ENCODE peak calls at places on chromosomes 6 and 20, in seven cellular contexts. One of them, this sample, is unnamed.
A peak's percentile ranks its signal among the peaks of the same experiment; 100 is the strongest.

GRCh38 chr6:24402697-24403500 is at the start of gene MRS2:
- DNase-seq in right lobe of liver: peak; percentile 88
- DNase-seq in aorta: peak; percentile 87
- DNase-seq in CD8-positive, alpha-beta memory T cell: peak; percentile 84
- DNase-seq in sigmoid colon: peak; percentile 87
- DNase-seq in tibial nerve: peak; percentile 64
- DNase-seq in fibroblast of lung: peak; percentile 74
- DNase-seq in this sample: peak; percentile 81

GRCh38 chr6:57044568-57044967 is 1.9 kb upstream of the KIAA1586 start:
- DNase-seq in CD8-positive, alpha-beta memory T cell: no peak
- DNase-seq in right lobe of liver: no peak
- DNase-seq in sigmoid colon: no peak
- DNase-seq in fibroblast of lung: no peak
- DNase-seq in tibial nerve: no peak
- DNase-seq in aorta: no peak
- DNase-seq in this sample: no peak

GRCh38 chr6:110513001-110513400 is 36.6 kb upstream of the SLC22A16 start:
- DNase-seq in tibial nerve: no peak
- DNase-seq in aorta: no peak
- DNase-seq in CD8-positive, alpha-beta memory T cell: no peak
- DNase-seq in right lobe of liver: no peak
- DNase-seq in sigmoid colon: no peak
- DNase-seq in fibroblast of lung: peak; percentile 17
- DNase-seq in this sample: no peak

GRCh38 chr6:2582268-2582667 is 168.5 kb downstream of the MYLK4 start:
- DNase-seq in sigmoid colon: no peak
- DNase-seq in right lobe of liver: no peak
- DNase-seq in aorta: no peak
- DNase-seq in fibroblast of lung: no peak
- DNase-seq in tibial nerve: no peak
- DNase-seq in CD8-positive, alpha-beta memory T cell: no peak
- DNase-seq in this sample: no peak

GRCh38 chr20:54062812-54063280 is 7.5 kb downstream of the BCAS1 start:
- DNase-seq in sigmoid colon: no peak
- DNase-seq in right lobe of liver: no peak
- DNase-seq in fibroblast of lung: peak; percentile 45
- DNase-seq in CD8-positive, alpha-beta memory T cell: no peak
- DNase-seq in aorta: no peak
- DNase-seq in tibial nerve: no peak
- DNase-seq in this sample: peak; percentile 52

GRCh38 chr20:62928246-62928939 is 2.1 kb upstream of the DIDO1 start:
- DNase-seq in tibial nerve: no peak
- DNase-seq in right lobe of liver: no peak
- DNase-seq in CD8-positive, alpha-beta memory T cell: no peak
- DNase-seq in sigmoid colon: no peak
- DNase-seq in aorta: no peak
- DNase-seq in fibroblast of lung: no peak
- DNase-seq in this sample: peak; percentile 82

GRCh38 chr6:7166410-7167293 is 58.9 kb downstream of the RREB1 start:
- DNase-seq in aorta: no peak
- DNase-seq in CD8-positive, alpha-beta memory T cell: no peak
- DNase-seq in tibial nerve: no peak
- DNase-seq in fibroblast of lung: peak; percentile 83
- DNase-seq in right lobe of liver: peak; percentile 64
- DNase-seq in sigmoid colon: no peak
- DNase-seq in this sample: no peak

GRCh38 chr6:122372647-122373046 is 26.8 kb upstream of the HSF2 start:
- DNase-seq in sigmoid colon: no peak
- DNase-seq in CD8-positive, alpha-beta memory T cell: no peak
- DNase-seq in right lobe of liver: no peak
- DNase-seq in tibial nerve: no peak
- DNase-seq in aorta: no peak
- DNase-seq in fibroblast of lung: no peak
- DNase-seq in this sample: no peak

GRCh38 chr6:156720739-156721714 is 56.2 kb upstream of the ARID1B start:
- DNase-seq in tibial nerve: no peak
- DNase-seq in CD8-positive, alpha-beta memory T cell: no peak
- DNase-seq in fibroblast of lung: no peak
- DNase-seq in aorta: no peak
- DNase-seq in sigmoid colon: no peak
- DNase-seq in right lobe of liver: peak; percentile 58
- DNase-seq in this sample: peak; percentile 58

GRCh38 chr6:122322824-122323223 is 76.6 kb upstream of the HSF2 start:
- DNase-seq in CD8-positive, alpha-beta memory T cell: no peak
- DNase-seq in tibial nerve: no peak
- DNase-seq in aorta: no peak
- DNase-seq in sigmoid colon: no peak
- DNase-seq in right lobe of liver: no peak
- DNase-seq in fibroblast of lung: peak; percentile 9
- DNase-seq in this sample: no peak

GRCh38 chr6:35780719-35781118 is at the start of gene CLPSL1:
- DNase-seq in aorta: no peak
- DNase-seq in sigmoid colon: no peak
- DNase-seq in fibroblast of lung: no peak
- DNase-seq in right lobe of liver: no peak
- DNase-seq in tibial nerve: no peak
- DNase-seq in CD8-positive, alpha-beta memory T cell: no peak
- DNase-seq in this sample: peak; percentile 17

GRCh38 chr6:3482869-3483268 is 26.0 kb upstream of the SLC22A23 start:
- DNase-seq in fibroblast of lung: no peak
- DNase-seq in CD8-positive, alpha-beta memory T cell: no peak
- DNase-seq in sigmoid colon: no peak
- DNase-seq in tibial nerve: no peak
- DNase-seq in right lobe of liver: no peak
- DNase-seq in aorta: no peak
- DNase-seq in this sample: no peak

GRCh38 chr20:10671221-10671849 is 2.5 kb downstream of the JAG1 start:
- DNase-seq in aorta: peak; percentile 92
- DNase-seq in CD8-positive, alpha-beta memory T cell: no peak
- DNase-seq in tibial nerve: peak; percentile 84
- DNase-seq in sigmoid colon: peak; percentile 97
- DNase-seq in fibroblast of lung: peak; percentile 85
- DNase-seq in right lobe of liver: peak; percentile 67
- DNase-seq in this sample: peak; percentile 84
- H3K4me3 ChIP-seq in aorta: peak overlapping the region; percentile 97
- H3K4me3 ChIP-seq in CD8-positive, alpha-beta memory T cell: no peak overlapping the region
- H3K4me3 ChIP-seq in tibial nerve: peak overlapping the region; percentile 70
- H3K4me3 ChIP-seq in sigmoid colon: peak overlapping the region; percentile 87
- H3K4me3 ChIP-seq in fibroblast of lung: peak overlapping the region; percentile 78
- H3K4me3 ChIP-seq in right lobe of liver: peak overlapping the region; percentile 83
- H3K4me3 ChIP-seq in this sample: peak overlapping the region; percentile 84

DNA sequence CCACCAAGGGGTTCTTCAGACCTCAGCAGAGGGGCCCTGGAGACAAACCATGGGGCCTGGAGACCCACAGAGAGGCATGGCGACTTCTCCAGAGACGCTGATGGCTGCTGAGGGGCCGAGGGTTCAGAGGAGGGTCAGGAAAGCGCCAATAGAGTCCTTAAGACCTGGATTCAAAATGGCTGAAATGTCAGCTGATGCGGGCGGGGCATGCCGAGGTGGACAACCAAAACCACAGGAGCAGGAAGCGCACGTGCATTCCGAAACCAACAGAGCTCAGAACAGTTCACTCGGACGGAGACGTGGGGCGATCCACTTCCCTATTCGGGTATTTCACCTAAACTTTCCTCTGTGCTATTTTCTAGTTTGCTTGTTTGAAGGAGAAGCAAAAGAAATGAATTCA is 99.9 kb upstream of the RIN2 start:
- DNase-seq in right lobe of liver: no peak
- DNase-seq in aorta: peak; percentile 64
- DNase-seq in tibial nerve: no peak
- DNase-seq in sigmoid colon: no peak
- DNase-seq in fibroblast of lung: no peak
- DNase-seq in CD8-positive, alpha-beta memory T cell: no peak
- DNase-seq in this sample: no peak
- H3K27me3 ChIP-seq in right lobe of liver: no peaks in the 10 kb centered on the region
- H3K27me3 ChIP-seq in aorta: no peaks in the 10 kb centered on the region
- H3K27me3 ChIP-seq in tibial nerve: no peaks in the 10 kb centered on the region
- H3K27me3 ChIP-seq in sigmoid colon: no peaks in the 10 kb centered on the region
- H3K27me3 ChIP-seq in fibroblast of lung: peaks cover 10% of the 10 kb centered on the region
- H3K27me3 ChIP-seq in CD8-positive, alpha-beta memory T cell: no peaks in the 10 kb centered on the region
- H3K27me3 ChIP-seq in this sample: no peaks in the 10 kb centered on the region

DNA sequence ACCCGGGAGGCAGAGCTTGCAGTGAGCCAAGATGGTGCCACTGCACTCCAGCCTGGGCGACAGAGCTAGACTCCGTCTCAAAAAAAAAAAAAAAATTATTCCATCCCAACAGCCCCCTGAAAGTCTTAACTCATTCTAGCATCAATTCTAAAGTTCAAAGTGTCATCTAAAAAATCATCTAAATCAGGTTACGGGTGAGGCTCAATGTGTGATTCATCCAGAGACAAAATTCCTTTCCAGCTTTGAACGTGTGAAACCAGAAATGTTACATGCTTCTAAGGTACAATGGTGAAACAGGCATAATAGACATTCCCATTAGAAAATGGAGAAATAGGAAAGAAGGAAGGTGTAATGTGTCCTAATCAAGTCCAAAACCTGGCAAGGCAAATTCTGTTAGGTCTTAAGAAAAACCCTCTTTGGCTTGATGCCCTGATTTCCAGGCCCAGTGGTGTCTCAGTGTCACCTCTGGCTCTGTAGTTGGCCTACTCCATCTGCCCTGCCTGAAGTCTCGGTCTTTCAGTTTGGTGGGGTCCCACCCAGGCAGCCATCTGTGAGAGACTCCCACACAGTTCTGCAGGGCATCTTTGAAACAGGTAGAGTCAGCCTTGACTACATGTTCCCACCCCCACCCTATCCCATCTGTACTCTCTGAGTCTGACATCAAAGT is 43.5 kb downstream of the HFE start:
- DNase-seq in CD8-positive, alpha-beta memory T cell: no peak
- DNase-seq in right lobe of liver: no peak
- DNase-seq in aorta: no peak
- DNase-seq in tibial nerve: no peak
- DNase-seq in sigmoid colon: no peak
- DNase-seq in fibroblast of lung: no peak
- DNase-seq in this sample: no peak
- H3K36me3 ChIP-seq in CD8-positive, alpha-beta memory T cell: no peaks in the 10 kb centered on the region
- H3K36me3 ChIP-seq in right lobe of liver: peaks cover 25% of the 10 kb centered on the region
- H3K36me3 ChIP-seq in aorta: peaks cover 2% of the 10 kb centered on the region
- H3K36me3 ChIP-seq in tibial nerve: no peaks in the 10 kb centered on the region
- H3K36me3 ChIP-seq in sigmoid colon: peaks cover 41% of the 10 kb centered on the region
- H3K36me3 ChIP-seq in fibroblast of lung: no peaks in the 10 kb centered on the region
- H3K36me3 ChIP-seq in this sample: no peaks in the 10 kb centered on the region

DNA sequence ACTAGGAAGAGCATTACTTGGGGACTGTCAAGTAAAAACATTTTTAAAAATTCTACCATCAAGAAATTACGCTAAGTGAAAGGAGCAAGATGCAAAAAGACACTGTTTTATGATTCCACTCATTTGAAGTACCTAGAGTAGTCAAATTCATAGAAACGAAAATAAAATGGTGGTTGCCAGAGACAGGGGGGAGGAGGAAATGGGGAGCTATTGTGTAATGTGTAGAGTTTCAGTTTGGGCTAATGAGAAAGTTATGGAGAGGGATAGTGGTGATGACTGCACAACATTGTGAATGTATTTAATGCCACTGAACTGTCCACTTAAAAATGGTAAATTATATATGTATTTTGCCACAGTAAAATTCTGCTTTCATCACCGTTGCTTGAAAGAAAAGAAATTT is 83.8 kb downstream of the UST start:
- DNase-seq in fibroblast of lung: no peak
- DNase-seq in right lobe of liver: no peak
- DNase-seq in aorta: no peak
- DNase-seq in CD8-positive, alpha-beta memory T cell: no peak
- DNase-seq in sigmoid colon: no peak
- DNase-seq in tibial nerve: no peak
- DNase-seq in this sample: no peak
- H3K4me3 ChIP-seq in fibroblast of lung: no peak overlapping the region
- H3K4me3 ChIP-seq in right lobe of liver: no peak overlapping the region
- H3K4me3 ChIP-seq in aorta: no peak overlapping the region
- H3K4me3 ChIP-seq in CD8-positive, alpha-beta memory T cell: no peak overlapping the region
- H3K4me3 ChIP-seq in sigmoid colon: no peak overlapping the region
- H3K4me3 ChIP-seq in tibial nerve: no peak overlapping the region
- H3K4me3 ChIP-seq in this sample: no peak overlapping the region

GRCh38 chr20:46002008-46002407 is 6.7 kb upstream of the MMP9 start:
- DNase-seq in aorta: no peak
- DNase-seq in fibroblast of lung: no peak
- DNase-seq in sigmoid colon: peak; percentile 12
- DNase-seq in tibial nerve: no peak
- DNase-seq in right lobe of liver: no peak
- DNase-seq in CD8-positive, alpha-beta memory T cell: no peak
- DNase-seq in this sample: no peak

GRCh38 chr20:46006031-46006430 is 2.7 kb upstream of the MMP9 start:
- DNase-seq in right lobe of liver: no peak
- DNase-seq in tibial nerve: no peak
- DNase-seq in sigmoid colon: no peak
- DNase-seq in aorta: no peak
- DNase-seq in fibroblast of lung: no peak
- DNase-seq in CD8-positive, alpha-beta memory T cell: no peak
- DNase-seq in this sample: no peak

GRCh38 chr20:46001498-46001897 is 7.2 kb upstream of the MMP9 start:
- DNase-seq in right lobe of liver: no peak
- DNase-seq in sigmoid colon: peak; percentile 27
- DNase-seq in CD8-positive, alpha-beta memory T cell: no peak
- DNase-seq in tibial nerve: no peak
- DNase-seq in aorta: no peak
- DNase-seq in fibroblast of lung: no peak
- DNase-seq in this sample: no peak

GRCh38 chr20:46004813-46005505 is 3.7 kb upstream of the MMP9 start:
- DNase-seq in tibial nerve: peak; percentile 40
- DNase-seq in CD8-positive, alpha-beta memory T cell: peak; percentile 61
- DNase-seq in aorta: peak; percentile 74
- DNase-seq in right lobe of liver: no peak
- DNase-seq in fibroblast of lung: no peak
- DNase-seq in sigmoid colon: peak; percentile 77
- DNase-seq in this sample: no peak

DNA sequence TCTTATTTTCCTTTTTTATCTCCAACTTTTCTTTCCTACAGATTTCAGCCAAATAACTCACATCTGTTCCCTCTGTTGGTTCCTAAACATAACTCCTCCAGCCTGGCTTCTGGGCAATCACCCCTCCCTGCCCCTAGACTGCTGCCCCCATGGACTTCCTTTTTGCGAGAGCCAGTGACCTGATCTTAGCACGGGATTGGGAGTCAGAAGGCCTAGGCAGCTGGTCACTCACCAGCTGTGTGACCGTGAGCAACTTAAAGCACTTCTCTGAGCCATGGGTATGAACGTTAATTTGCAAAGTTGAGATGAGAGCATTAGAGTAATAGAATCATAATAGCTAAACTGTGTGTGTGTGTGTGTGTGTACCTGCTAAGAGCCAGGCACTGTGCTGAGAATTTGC is 4.5 kb upstream of the MMP9 start:
- DNase-seq in right lobe of liver: no peak
- DNase-seq in CD8-positive, alpha-beta memory T cell: no peak
- DNase-seq in aorta: peak; percentile 74
- DNase-seq in tibial nerve: no peak
- DNase-seq in fibroblast of lung: no peak
- DNase-seq in sigmoid colon: no peak
- DNase-seq in this sample: no peak
- H3K27me3 ChIP-seq in right lobe of liver: no peaks in the 10 kb centered on the region
- H3K27me3 ChIP-seq in CD8-positive, alpha-beta memory T cell: peaks cover 5% of the 10 kb centered on the region
- H3K27me3 ChIP-seq in aorta: no peaks in the 10 kb centered on the region
- H3K27me3 ChIP-seq in tibial nerve: peaks cover 86% of the 10 kb centered on the region
- H3K27me3 ChIP-seq in fibroblast of lung: peaks cover 36% of the 10 kb centered on the region
- H3K27me3 ChIP-seq in sigmoid colon: peaks cover 13% of the 10 kb centered on the region
- H3K27me3 ChIP-seq in this sample: no peaks in the 10 kb centered on the region

GRCh38 chr6:79057746-79058145 is 20.3 kb downstream of the PHIP start:
- DNase-seq in right lobe of liver: no peak
- DNase-seq in tibial nerve: no peak
- DNase-seq in aorta: no peak
- DNase-seq in sigmoid colon: no peak
- DNase-seq in fibroblast of lung: no peak
- DNase-seq in CD8-positive, alpha-beta memory T cell: no peak
- DNase-seq in this sample: no peak
- H3K36me3 ChIP-seq in right lobe of liver: peaks cover 8% of the 10 kb centered on the region
- H3K36me3 ChIP-seq in tibial nerve: no peaks in the 10 kb centered on the region
- H3K36me3 ChIP-seq in aorta: no peaks in the 10 kb centered on the region
- H3K36me3 ChIP-seq in sigmoid colon: peaks cover 73% of the 10 kb centered on the region
- H3K36me3 ChIP-seq in fibroblast of lung: no peaks in the 10 kb centered on the region
- H3K36me3 ChIP-seq in CD8-positive, alpha-beta memory T cell: peaks cover 11% of the 10 kb centered on the region
- H3K36me3 ChIP-seq in this sample: peaks cover 15% of the 10 kb centered on the region